ENCODE peak calls at places on chromosomes 13 and 19, in nine cellular contexts. S, L, R, M, E, O, Y, Q and U are unnamed samples.

GRCh38 chr19:41998246-41999020 is 4.4 kb upstream of the ATP1A3 start:
- DNase-seq in Q (peak; percentile 20), E (peak; percentile 75), R (peak; percentile 9), O (no peak), M (no peak), L (peak; percentile 38), S (peak; percentile 29), Y (peak; percentile 76), U (peak; percentile 89)

GRCh38 chr13:108859202-108860012 is 230.0 kb downstream of the MYO16 start:
- DNase-seq in R (no peak), Y (peak; percentile 9), M (no peak), E (no peak), O (no peak), Q (no peak), L (no peak), S (no peak), U (peak; percentile 41)

GRCh38 chr13:51643114-51643881 is 59.0 kb downstream of the WDFY2 start:
- DNase-seq in E (no peak), L (peak; percentile 66), S (peak; percentile 89), O (no peak), Y (peak; percentile 86), R (no peak), M (no peak), Q (no peak), U (peak; percentile 82)

GRCh38 chr19:32388393-32388724 is 17.2 kb upstream of the DPY19L3 start:
- DNase-seq in O (no peak), Q (no peak), R (no peak), Y (no peak), L (no peak), M (no peak), S (no peak), E (no peak), U (no peak)

GRCh38 chr19:2556221-2557092 is 80.5 kb downstream of the GADD45B start:
- DNase-seq in L (no peak), Q (no peak), R (no peak), S (no peak), O (no peak), E (no peak), Y (no peak), M (no peak), U (no peak)

GRCh38 chr13:97621631-97622030 is 187.7 kb downstream of the RAP2A start:
- DNase-seq in O (no peak), L (no peak), S (no peak), Y (no peak), R (no peak), E (peak; percentile 73), Q (no peak), M (no peak), U (no peak)

GRCh38 chr13:72970956-72971355 is 87.8 kb upstream of the KLF5 start:
- DNase-seq in Y (no peak), R (no peak), M (no peak), L (peak; percentile 11), O (no peak), Q (no peak), S (no peak), E (no peak), U (no peak)

GRCh38 chr13:60164490-60164889 is 762 bp upstream of the DIAPH3 start:
- DNase-seq in Y (no peak), O (no peak), R (no peak), M (no peak), S (no peak), E (no peak), L (peak; percentile 31), Q (no peak), U (peak; percentile 9)

GRCh38 chr13:97224544-97225324 is 2.6 kb downstream of the MBNL2 start:
- DNase-seq in R (no peak), Y (peak; percentile 33), S (no peak), Q (peak; percentile 64), L (no peak), M (no peak), O (no peak), E (no peak), U (peak; percentile 23)

GRCh38 chr19:19336597-19336996 is 16.0 kb downstream of the MAU2 start:
- DNase-seq in E (no peak), M (no peak), R (no peak), Y (no peak), O (no peak), Q (no peak), S (no peak), L (no peak), U (no peak)

GRCh38 chr19:46202872-46203860 is 26.4 kb upstream of the IGFL1 start:
- DNase-seq in R (no peak), M (no peak), L (peak; percentile 36), E (no peak), O (no peak), Q (no peak), S (no peak), Y (no peak), U (no peak)

GRCh38 chr13:41960195-41960699 is 662 bp downstream of the VWA8 start:
- DNase-seq in Q (no peak), Y (peak; percentile 47), M (no peak), O (no peak), S (no peak), E (no peak), L (peak; percentile 36), R (no peak), U (peak; percentile 56)

GRCh38 chr13:106145070-106145469 is 390.4 kb downstream of the EFNB2 start:
- DNase-seq in M (no peak), R (no peak), L (no peak), Y (no peak), S (no peak), O (no peak), E (no peak), Q (no peak), U (no peak)

GRCh38 chr19:35513231-35513974 is at the start of gene DMKN:
- DNase-seq in L (peak; percentile 35), R (no peak), O (no peak), M (no peak), E (peak; percentile 61), Y (peak; percentile 80), Q (no peak), S (no peak), U (peak; percentile 78)

GRCh38 chr19:46131485-46132143 is 7.1 kb upstream of the IGFL3 start:
- DNase-seq in O (no peak), E (no peak), R (no peak), M (no peak), S (no peak), Q (no peak), Y (no peak), L (peak; percentile 38), U (no peak)

GRCh38 chr19:4742717-4743646 is 19.3 kb upstream of the DPP9 start:
- DNase-seq in L (no peak), E (peak; percentile 79), Y (no peak), O (no peak), S (no peak), R (no peak), Q (no peak), M (no peak), U (no peak)

GRCh38 chr19:57803594-57804325 is 11.0 kb downstream of the ZNF552 start:
- DNase-seq in S (no peak), R (no peak), Y (peak; percentile 71), Q (peak; percentile 30), M (no peak), L (peak; percentile 78), O (no peak), E (peak; percentile 77), U (peak; percentile 77)

GRCh38 chr13:30119476-30119875 is 187.9 kb downstream of the KATNAL1 start:
- DNase-seq in Q (peak; percentile 54), S (no peak), E (no peak), O (no peak), M (no peak), L (peak; percentile 60), R (no peak), Y (peak; percentile 88), U (peak; percentile 82)

GRCh38 chr13:54241719-54242118 is 1213.1 kb downstream of the OLFM4 start:
- DNase-seq in E (no peak), S (no peak), L (no peak), O (no peak), M (no peak), Y (peak; percentile 1), R (no peak), Q (no peak), U (no peak)

GRCh38 chr19:1264801-1265610 is 4.1 kb upstream of the CIRBP start:
- DNase-seq in M (no peak), E (peak; percentile 91), Q (no peak), Y (peak; percentile 85), S (peak; percentile 80), L (peak; percentile 96), R (no peak), O (peak; percentile 75), U (peak; percentile 86)

GRCh38 chr19:56837892-56838679 is 2.4 kb downstream of the PEG3 start:
- DNase-seq in E (no peak), S (no peak), R (peak; percentile 82), Q (no peak), L (no peak), M (no peak), Y (no peak), O (peak; percentile 71), U (no peak)

GRCh38 chr13:41577437-41577836 is 120.1 kb downstream of the RGCC start:
- DNase-seq in S (no peak), L (no peak), R (no peak), M (no peak), O (peak; percentile 33), E (no peak), Q (no peak), Y (peak; percentile 74), U (peak; percentile 64)

GRCh38 chr13:48775804-48776203 is 122.1 kb downstream of the CYSLTR2 start:
- DNase-seq in R (no peak), M (no peak), Y (peak; percentile 89), S (no peak), O (no peak), Q (no peak), L (peak; percentile 97), E (no peak), U (peak; percentile 79)

GRCh38 chr13:98275711-98276171 is 98.7 kb upstream of the RNF113B start:
- DNase-seq in Y (no peak), Q (no peak), R (no peak), E (no peak), S (no peak), M (no peak), L (no peak), O (no peak), U (peak; percentile 53)

GRCh38 chr13:40586886-40587285 is 79.6 kb downstream of the FOXO1 start:
- DNase-seq in R (no peak), M (no peak), O (no peak), S (no peak), L (peak; percentile 38), Y (no peak), E (no peak), Q (no peak), U (no peak)

GRCh38 chr13:91693466-91693865 is 295.0 kb downstream of the GPC5 start:
- DNase-seq in E (no peak), M (no peak), Y (no peak), R (no peak), S (no peak), L (no peak), Q (no peak), O (no peak), U (no peak)